ENCODE peak calls at places on chromosome 20, in nine cellular contexts. D, H, B, P, Z, X, S, Y and J are unnamed samples.

GRCh38 chr20:8220716-8221115 is 88.7 kb downstream of the PLCB1 start:
- DNase-seq in D (no peak), H (no peak), B (no peak), P (no peak), Z (no peak), X (no peak), S (no peak), Y (no peak), J (no peak)

GRCh38 chr20:11301699-11302098 is 616.0 kb upstream of the BTBD3 start:
- DNase-seq in D (no peak), H (no peak), B (no peak), P (no peak), Z (no peak), X (no peak), S (no peak), Y (no peak), J (no peak)

GRCh38 chr20:34240698-34241615 is at the start of gene ASIP:
- DNase-seq in D (peak), H (peak), B (no peak), P (no peak), Z (no peak), X (no peak), S (no peak), Y (no peak), J (no peak)

GRCh38 chr20:8608470-8608869 is 460.4 kb upstream of the PLCB4 start:
- DNase-seq in D (no peak), H (no peak), B (no peak), P (no peak), Z (no peak), X (no peak), S (no peak), Y (no peak), J (no peak)

GRCh38 chr20:34559311-34560140 is 1.0 kb downstream of the MAP1LC3A start:
- DNase-seq in D (no peak), H (no peak), B (no peak), P (no peak), Z (no peak), X (no peak), S (peak), Y (no peak), J (no peak)

GRCh38 chr20:51335329-51335841 is 207.1 kb downstream of the NFATC2 start:
- DNase-seq in D (no peak), H (no peak), B (no peak), P (no peak), Z (no peak), X (no peak), S (no peak), Y (peak), J (peak)

GRCh38 chr20:63096681-63097335 is 90.0 kb upstream of the BHLHE23 start:
- DNase-seq in D (no peak), H (no peak), B (no peak), P (no peak), Z (no peak), X (no peak), S (no peak), Y (no peak), J (no peak)

GRCh38 chr20:44597516-44597915 is 15.1 kb downstream of the PKIG start:
- DNase-seq in D (no peak), H (no peak), B (no peak), P (no peak), Z (no peak), X (no peak), S (no peak), Y (no peak), J (no peak)

GRCh38 chr20:53081916-53082863 is 110.0 kb downstream of the TSHZ2 start:
- DNase-seq in D (no peak), H (no peak), B (no peak), P (no peak), Z (no peak), X (no peak), S (no peak), Y (no peak), J (no peak)